ENCODE peak calls at places on chromosome 13, in six cellular contexts. One of them, this sample, is unnamed.

GRCh38 chr13:20901668-20902437 is 693 bp downstream of the XPO4 start:
- DNase-seq in NAMALWA: peak
- DNase-seq in colonic mucosa: peak
- DNase-seq in GM13977: peak
- DNase-seq in NCI-H82: peak
- DNase-seq in fibroblast of mammary gland: peak
- DNase-seq in this sample: peak

GRCh38 chr13:33235564-33235963 is 50.0 kb downstream of the STARD13 start:
- DNase-seq in NAMALWA: no peak
- DNase-seq in NCI-H82: no peak
- DNase-seq in fibroblast of mammary gland: peak
- DNase-seq in GM13977: no peak
- DNase-seq in colonic mucosa: no peak
- DNase-seq in this sample: no peak

GRCh38 chr13:65553328-65553727 is 1676.8 kb downstream of the PCDH9 start:
- DNase-seq in fibroblast of mammary gland: no peak
- DNase-seq in GM13977: no peak
- DNase-seq in NCI-H82: no peak
- DNase-seq in NAMALWA: no peak
- DNase-seq in colonic mucosa: no peak
- DNase-seq in this sample: no peak

GRCh38 chr13:79779761-79780160 is 298.8 kb downstream of the NDFIP2 start:
- DNase-seq in GM13977: no peak
- DNase-seq in colonic mucosa: peak
- DNase-seq in NCI-H82: peak
- DNase-seq in NAMALWA: no peak
- DNase-seq in fibroblast of mammary gland: peak
- DNase-seq in this sample: no peak

GRCh38 chr13:35927554-35927953 is 203.6 kb downstream of the DCLK1 start:
- DNase-seq in colonic mucosa: peak
- DNase-seq in NAMALWA: no peak
- DNase-seq in fibroblast of mammary gland: peak
- DNase-seq in NCI-H82: no peak
- DNase-seq in GM13977: no peak
- DNase-seq in this sample: no peak

GRCh38 chr13:84400711-84401110 is 518.4 kb upstream of the SLITRK1 start:
- DNase-seq in NAMALWA: no peak
- DNase-seq in GM13977: no peak
- DNase-seq in NCI-H82: no peak
- DNase-seq in fibroblast of mammary gland: peak
- DNase-seq in colonic mucosa: no peak
- DNase-seq in this sample: no peak

GRCh38 chr13:52344108-52344507 is 61.9 kb downstream of the THSD1 start:
- DNase-seq in fibroblast of mammary gland: peak
- DNase-seq in NAMALWA: no peak
- DNase-seq in colonic mucosa: no peak
- DNase-seq in NCI-H82: no peak
- DNase-seq in GM13977: no peak
- DNase-seq in this sample: no peak

GRCh38 chr13:27712421-27712820 is 79.9 kb upstream of the GSX1 start:
- DNase-seq in GM13977: peak
- DNase-seq in NCI-H82: peak
- DNase-seq in NAMALWA: no peak
- DNase-seq in colonic mucosa: no peak
- DNase-seq in fibroblast of mammary gland: peak
- DNase-seq in this sample: peak

GRCh38 chr13:30191491-30192100 is 115.8 kb downstream of the KATNAL1 start:
- DNase-seq in GM13977: no peak
- DNase-seq in fibroblast of mammary gland: peak
- DNase-seq in NCI-H82: no peak
- DNase-seq in NAMALWA: no peak
- DNase-seq in colonic mucosa: no peak
- DNase-seq in this sample: no peak

GRCh38 chr13:40874138-40874776 is 84.8 kb downstream of the SLC25A15 start:
- DNase-seq in GM13977: no peak
- DNase-seq in fibroblast of mammary gland: peak
- DNase-seq in colonic mucosa: no peak
- DNase-seq in NCI-H82: no peak
- DNase-seq in NAMALWA: peak
- DNase-seq in this sample: no peak

GRCh38 chr13:33536639-33537425 is 251.3 kb upstream of the STARD13 start:
- DNase-seq in colonic mucosa: no peak
- DNase-seq in GM13977: no peak
- DNase-seq in fibroblast of mammary gland: peak
- DNase-seq in NAMALWA: no peak
- DNase-seq in NCI-H82: no peak
- DNase-seq in this sample: no peak

GRCh38 chr13:97106323-97106722 is 112.0 kb upstream of the OXGR1 start:
- DNase-seq in fibroblast of mammary gland: no peak
- DNase-seq in GM13977: no peak
- DNase-seq in NCI-H82: no peak
- DNase-seq in colonic mucosa: no peak
- DNase-seq in NAMALWA: no peak
- DNase-seq in this sample: no peak

GRCh38 chr13:43356566-43356965 is 333.2 kb downstream of the DNAJC15 start:
- DNase-seq in fibroblast of mammary gland: peak
- DNase-seq in NAMALWA: no peak
- DNase-seq in GM13977: no peak
- DNase-seq in colonic mucosa: no peak
- DNase-seq in NCI-H82: no peak
- DNase-seq in this sample: no peak

GRCh38 chr13:36710396-36710795 is 36.6 kb downstream of the SERTM1 start:
- DNase-seq in NAMALWA: no peak
- DNase-seq in fibroblast of mammary gland: no peak
- DNase-seq in NCI-H82: no peak
- DNase-seq in GM13977: no peak
- DNase-seq in colonic mucosa: no peak
- DNase-seq in this sample: no peak

GRCh38 chr13:23427342-23428182 is 5.9 kb downstream of the SACS start:
- DNase-seq in colonic mucosa: no peak
- DNase-seq in GM13977: no peak
- DNase-seq in NAMALWA: no peak
- DNase-seq in NCI-H82: no peak
- DNase-seq in fibroblast of mammary gland: peak
- DNase-seq in this sample: no peak

GRCh38 chr13:52760078-52760477 is 20.5 kb upstream of the CNMD start:
- DNase-seq in colonic mucosa: no peak
- DNase-seq in NCI-H82: no peak
- DNase-seq in NAMALWA: no peak
- DNase-seq in fibroblast of mammary gland: no peak
- DNase-seq in GM13977: no peak
- DNase-seq in this sample: no peak

GRCh38 chr13:75946746-75947397 is 310.7 kb downstream of the LMO7 start:
- DNase-seq in NCI-H82: peak
- DNase-seq in fibroblast of mammary gland: no peak
- DNase-seq in NAMALWA: no peak
- DNase-seq in colonic mucosa: no peak
- DNase-seq in GM13977: no peak
- DNase-seq in this sample: no peak

GRCh38 chr13:20118268-20119140 is 42.3 kb downstream of the GJA3 start:
- DNase-seq in NCI-H82: peak
- DNase-seq in NAMALWA: no peak
- DNase-seq in GM13977: peak
- DNase-seq in fibroblast of mammary gland: peak
- DNase-seq in colonic mucosa: peak
- DNase-seq in this sample: peak

GRCh38 chr13:31310781-31311180 is 111.0 kb downstream of the B3GLCT start:
- DNase-seq in NCI-H82: no peak
- DNase-seq in colonic mucosa: no peak
- DNase-seq in fibroblast of mammary gland: no peak
- DNase-seq in GM13977: no peak
- DNase-seq in NAMALWA: no peak
- DNase-seq in this sample: no peak

GRCh38 chr13:39577203-39577602 is 25.8 kb downstream of the LHFPL6 start:
- DNase-seq in NCI-H82: peak
- DNase-seq in colonic mucosa: no peak
- DNase-seq in GM13977: no peak
- DNase-seq in NAMALWA: no peak
- DNase-seq in fibroblast of mammary gland: no peak
- DNase-seq in this sample: no peak

GRCh38 chr13:105936816-105937215 is 598.6 kb downstream of the EFNB2 start:
- DNase-seq in NAMALWA: no peak
- DNase-seq in NCI-H82: no peak
- DNase-seq in colonic mucosa: no peak
- DNase-seq in GM13977: no peak
- DNase-seq in fibroblast of mammary gland: peak
- DNase-seq in this sample: no peak